ENCODE peak calls at places on chromosomes 3 and 15, in six cellular contexts. M is uterus; E is HuH-7; X is naive thymus-derived CD8-positive, alpha-beta T cell; U is fibroblast of pulmonary artery; R is substantia nigra. N is an unnamed sample.

GRCh38 chr3:158520433-158520832 is 50.6 kb upstream of the MLF1 start:
- DNase-seq in M (no peak), E (no peak), X (no peak), U (no peak), R (no peak), N (no peak)

GRCh38 chr3:133820889-133821675 is 15.5 kb downstream of the SRPRB start:
- DNase-seq in M (no peak), E (no peak), X (no peak), U (no peak), R (no peak), N (no peak)

GRCh38 chr3:66047321-66048050 is 8.8 kb upstream of the MAGI1 start:
- DNase-seq in M (peak; percentile 35), E (no peak), X (no peak), U (peak; percentile 90), R (no peak), N (no peak)

GRCh38 chr3:11367116-11367781 is 95.1 kb downstream of the ATG7 start:
- DNase-seq in M (peak; percentile 62), E (peak; percentile 42), X (no peak), U (peak; percentile 97), R (no peak), N (no peak)

GRCh38 chr15:70140543-70141375 is 43.0 kb upstream of the TLE3 start:
- DNase-seq in M (no peak), E (peak; percentile 75), X (no peak), U (peak; percentile 88), R (no peak), N (peak; percentile 19)

GRCh38 chr3:71497367-71497925 is 86.1 kb downstream of the FOXP1 start:
- DNase-seq in M (no peak), E (no peak), X (no peak), U (no peak), R (no peak), N (no peak)

GRCh38 chr15:41971089-41971892 is 1.1 kb downstream of the EHD4 start:
- DNase-seq in M (peak; percentile 30), E (peak; percentile 64), X (peak; percentile 50), U (peak; percentile 67), R (no peak), N (peak; percentile 64)

GRCh38 chr15:89198934-89199333 is 22.4 kb downstream of the RLBP1 start:
- DNase-seq in M (no peak), E (no peak), X (no peak), U (no peak), R (no peak), N (no peak)

GRCh38 chr3:52328536-52329080 is 12.5 kb downstream of the DNAH1 start:
- DNase-seq in M (no peak), E (no peak), X (no peak), U (no peak), R (no peak), N (no peak)

GRCh38 chr3:52443791-52444687 is 864 bp downstream of the SEMA3G start:
- DNase-seq in M (no peak), E (no peak), X (no peak), U (no peak), R (no peak), N (no peak)

GRCh38 chr15:71932689-71933088 is 122.3 kb downstream of the NR2E3 start:
- DNase-seq in M (no peak), E (no peak), X (no peak), U (no peak), R (no peak), N (no peak)

GRCh38 chr15:38254065-38254883 is 1.6 kb downstream of the SPRED1 start:
- DNase-seq in M (peak; percentile 35), E (peak; percentile 65), X (peak; percentile 30), U (peak; percentile 77), R (peak; percentile 46), N (no peak)

GRCh38 chr15:92832992-92833438 is 67.1 kb upstream of the CHD2 start:
- DNase-seq in M (no peak), E (no peak), X (no peak), U (peak; percentile 37), R (no peak), N (no peak)

GRCh38 chr15:49815937-49816336 is 195.1 kb downstream of the DTWD1 start:
- DNase-seq in M (peak; percentile 56), E (no peak), X (no peak), U (peak; percentile 53), R (no peak), N (no peak)

GRCh38 chr3:178845446-178846118 is 226.0 kb downstream of the ZMAT3 start:
- DNase-seq in M (no peak), E (no peak), X (no peak), U (peak; percentile 14), R (no peak), N (no peak)

GRCh38 chr3:182305881-182306665 is 487.2 kb upstream of the ATP11B start:
- DNase-seq in M (no peak), E (no peak), X (no peak), U (no peak), R (no peak), N (no peak)

GRCh38 chr15:75836953-75837321 is 6.3 kb upstream of the UBE2Q2 start:
- DNase-seq in M (no peak), E (no peak), X (peak; percentile 12), U (peak; percentile 79), R (no peak), N (peak; percentile 5)

GRCh38 chr3:155737844-155738460 is 6.9 kb downstream of the PLCH1 start:
- DNase-seq in M (no peak), E (peak; percentile 58), X (no peak), U (no peak), R (no peak), N (no peak)

GRCh38 chr3:43959498-43960447 is 269.0 kb downstream of the ABHD5 start:
- DNase-seq in M (no peak), E (no peak), X (no peak), U (no peak), R (no peak), N (no peak)

GRCh38 chr15:77140220-77140619 is 69.3 kb upstream of the TSPAN3 start:
- DNase-seq in M (no peak), E (no peak), X (no peak), U (no peak), R (no peak), N (no peak)

GRCh38 chr3:124263168-124263567 is 271.2 kb upstream of the ROPN1 start:
- DNase-seq in M (no peak), E (no peak), X (no peak), U (peak; percentile 95), R (no peak), N (no peak)

GRCh38 chr3:138442433-138442832 is 8.0 kb downstream of the ESYT3 start:
- DNase-seq in M (no peak), E (no peak), X (no peak), U (peak; percentile 46), R (no peak), N (no peak)

GRCh38 chr3:15905041-15905440 is 107.3 kb upstream of the ANKRD28 start:
- DNase-seq in M (no peak), E (no peak), X (no peak), U (no peak), R (no peak), N (no peak)